ENCODE peak calls at places on chromosomes 13 and 19, in four cellular contexts. One of them, this sample, is unnamed.
A peak's percentile ranks its signal among the peaks of the same experiment; 100 is the strongest.

GRCh38 chr19:29629836-29630534 is 23.9 kb downstream of the POP4 start:
- DNase-seq in K562: no peak
- DNase-seq in IMR-90: no peak
- DNase-seq in Peyer's patch: peak; percentile 32
- DNase-seq in this sample: no peak

GRCh38 chr19:8578642-8579265 is 1.5 kb upstream of the MYO1F start:
- DNase-seq in K562: peak; percentile 77
- DNase-seq in IMR-90: peak; percentile 53
- DNase-seq in Peyer's patch: peak; percentile 83
- DNase-seq in this sample: peak; percentile 83

GRCh38 chr19:28705008-28705407 is 507.9 kb downstream of the UQCRFS1 start:
- DNase-seq in K562: peak; percentile 18
- DNase-seq in IMR-90: peak; percentile 62
- DNase-seq in Peyer's patch: no peak
- DNase-seq in this sample: no peak

GRCh38 chr13:26017196-26017921 is 34.5 kb downstream of the SHISA2 start:
- DNase-seq in K562: no peak
- DNase-seq in IMR-90: no peak
- DNase-seq in Peyer's patch: no peak
- DNase-seq in this sample: no peak

GRCh38 chr13:33611016-33611805 is 206.7 kb upstream of the RFC3 start:
- DNase-seq in K562: no peak
- DNase-seq in IMR-90: peak; percentile 64
- DNase-seq in Peyer's patch: no peak
- DNase-seq in this sample: no peak

GRCh38 chr13:62879071-62879470 is 1463.4 kb upstream of the PCDH20 start:
- DNase-seq in K562: no peak
- DNase-seq in IMR-90: peak; percentile 77
- DNase-seq in Peyer's patch: no peak
- DNase-seq in this sample: no peak

GRCh38 chr13:77190349-77190748 is 136.5 kb downstream of the MYCBP2 start:
- DNase-seq in K562: no peak
- DNase-seq in IMR-90: no peak
- DNase-seq in Peyer's patch: no peak
- DNase-seq in this sample: no peak

GRCh38 chr13:33543089-33543459 is 257.5 kb upstream of the STARD13 start:
- DNase-seq in K562: no peak
- DNase-seq in IMR-90: no peak
- DNase-seq in Peyer's patch: no peak
- DNase-seq in this sample: no peak

GRCh38 chr13:113864303-113864890 is 521 bp upstream of the GAS6 start:
- DNase-seq in K562: no peak
- DNase-seq in IMR-90: peak; percentile 33
- DNase-seq in Peyer's patch: no peak
- DNase-seq in this sample: no peak

GRCh38 chr19:5805465-5806132 is 732 bp downstream of the NRTN start:
- DNase-seq in K562: peak; percentile 88
- DNase-seq in IMR-90: peak; percentile 24
- DNase-seq in Peyer's patch: peak; percentile 89
- DNase-seq in this sample: peak; percentile 65

GRCh38 chr13:36038785-36039415 is 92.3 kb downstream of the DCLK1 start:
- DNase-seq in K562: no peak
- DNase-seq in IMR-90: no peak
- DNase-seq in Peyer's patch: no peak
- DNase-seq in this sample: no peak

GRCh38 chr19:6412111-6412999 is 12.3 kb downstream of the KHSRP start:
- DNase-seq in K562: peak; percentile 66
- DNase-seq in IMR-90: no peak
- DNase-seq in Peyer's patch: peak; percentile 79
- DNase-seq in this sample: peak; percentile 52

GRCh38 chr19:20863176-20863575 is 59.9 kb upstream of the ZNF85 start:
- DNase-seq in K562: no peak
- DNase-seq in IMR-90: no peak
- DNase-seq in Peyer's patch: no peak
- DNase-seq in this sample: no peak

GRCh38 chr19:20858861-20859260 is 64.2 kb upstream of the ZNF85 start:
- DNase-seq in K562: no peak
- DNase-seq in IMR-90: no peak
- DNase-seq in Peyer's patch: no peak
- DNase-seq in this sample: no peak

GRCh38 chr19:20860339-20860738 is 62.7 kb upstream of the ZNF85 start:
- DNase-seq in K562: no peak
- DNase-seq in IMR-90: no peak
- DNase-seq in Peyer's patch: no peak
- DNase-seq in this sample: no peak

GRCh38 chr19:20858218-20858617 is 64.8 kb upstream of the ZNF85 start:
- DNase-seq in K562: no peak
- DNase-seq in IMR-90: no peak
- DNase-seq in Peyer's patch: no peak
- DNase-seq in this sample: no peak
- TF ChIP-seq POLR2A in K562: no peak
- TF ChIP-seq POLR2A in IMR-90: no peak
- TF ChIP-seq POLR2A in Peyer's patch: no peak
- TF ChIP-seq POLR2A in this sample: no peak

GRCh38 chr19:10107817-10108367 is 1.7 kb downstream of the PPAN start:
- DNase-seq in K562: peak; percentile 19
- DNase-seq in IMR-90: no peak
- DNase-seq in Peyer's patch: no peak
- DNase-seq in this sample: no peak

GRCh38 chr19:10107254-10107653 is 1.1 kb downstream of the PPAN start:
- DNase-seq in K562: peak; percentile 35
- DNase-seq in IMR-90: no peak
- DNase-seq in Peyer's patch: no peak
- DNase-seq in this sample: no peak

GRCh38 chr19:10104665-10105221 is 1.4 kb upstream of the PPAN start:
- DNase-seq in K562: peak; percentile 12
- DNase-seq in IMR-90: no peak
- DNase-seq in Peyer's patch: no peak
- DNase-seq in this sample: peak; percentile 34

GRCh38 chr19:10105241-10106099 is 692 bp upstream of the PPAN start:
- DNase-seq in K562: peak; percentile 11
- DNase-seq in IMR-90: no peak
- DNase-seq in Peyer's patch: no peak
- DNase-seq in this sample: no peak

GRCh38 chr19:10106100-10106936 is at the start of gene PPAN:
- DNase-seq in K562: peak; percentile 95
- DNase-seq in IMR-90: peak; percentile 98
- DNase-seq in Peyer's patch: peak; percentile 95
- DNase-seq in this sample: peak; percentile 99
- TF ChIP-seq POLR2A in K562: peak; percentile 88
- TF ChIP-seq POLR2A in IMR-90: peak; percentile 86
- TF ChIP-seq POLR2A in Peyer's patch: peak; percentile 30
- TF ChIP-seq POLR2A in this sample: peak; percentile 76

DNA sequence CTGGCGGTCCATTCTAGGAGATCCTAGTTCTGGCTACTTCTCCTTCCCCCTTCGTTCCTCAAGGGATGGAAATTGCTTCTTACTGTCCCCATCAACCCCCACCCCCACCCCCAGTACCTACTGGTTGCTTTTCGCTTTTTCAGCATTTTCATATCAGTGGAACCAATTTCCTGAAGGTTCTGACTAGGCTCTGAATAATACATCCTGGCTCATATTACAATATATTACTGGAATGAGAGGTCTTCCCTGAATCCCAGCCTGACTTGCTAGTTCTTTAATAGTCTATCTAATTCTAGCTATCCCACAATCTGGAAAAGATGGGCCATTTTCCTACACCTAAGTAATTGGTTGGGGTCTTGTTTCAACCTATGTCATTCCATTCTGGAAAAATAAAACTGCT is 207.4 kb downstream of the COG6 start:
- DNase-seq in K562: no peak
- DNase-seq in IMR-90: no peak
- DNase-seq in Peyer's patch: no peak
- DNase-seq in this sample: no peak
- TF ChIP-seq POLR2A in K562: no peak
- TF ChIP-seq POLR2A in IMR-90: no peak
- TF ChIP-seq POLR2A in Peyer's patch: no peak
- TF ChIP-seq POLR2A in this sample: no peak

GRCh38 chr13:93767917-93768422 is 541.4 kb downstream of the GPC6 start:
- DNase-seq in K562: no peak
- DNase-seq in IMR-90: no peak
- DNase-seq in Peyer's patch: no peak
- DNase-seq in this sample: no peak
- TF ChIP-seq POLR2A in K562: no peak
- TF ChIP-seq POLR2A in IMR-90: no peak
- TF ChIP-seq POLR2A in Peyer's patch: no peak
- TF ChIP-seq POLR2A in this sample: no peak

DNA sequence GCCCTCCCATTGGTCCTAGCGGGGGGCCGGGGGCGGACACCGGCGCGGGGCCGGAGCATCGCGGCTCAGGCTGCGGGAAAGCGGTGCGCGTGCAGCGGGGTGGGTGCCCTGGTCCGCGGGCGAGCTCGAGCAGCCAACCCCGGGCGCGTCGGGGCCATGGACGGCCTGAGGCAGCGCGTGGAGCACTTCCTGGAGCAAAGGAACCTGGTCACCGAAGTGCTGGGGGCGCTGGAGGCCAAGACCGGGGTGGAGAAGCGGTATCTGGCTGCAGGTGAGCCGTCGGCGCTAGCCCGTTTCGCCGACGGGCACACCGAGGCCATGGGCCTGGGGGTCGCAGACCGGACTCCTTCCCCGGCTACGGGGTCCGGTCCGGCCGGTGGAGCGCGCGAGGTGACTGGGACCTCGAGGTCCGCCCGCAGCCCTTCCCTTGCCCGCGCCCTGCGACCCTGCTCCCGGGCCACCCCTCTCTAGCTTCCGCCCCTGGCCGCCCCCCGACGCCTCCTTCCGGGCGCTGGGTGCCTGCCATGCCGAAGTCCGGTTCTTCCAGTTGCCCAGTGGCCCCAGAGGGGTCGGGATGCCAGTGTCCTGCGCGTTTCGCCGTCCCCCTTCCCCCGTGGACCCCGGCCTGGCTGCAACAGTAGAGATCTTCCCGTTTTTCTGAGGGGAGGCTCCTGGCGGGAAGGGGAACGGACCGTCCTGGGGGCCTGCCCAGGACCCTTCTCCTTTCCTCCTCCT is at the start of gene REEP6:
- DNase-seq in K562: peak; percentile 49
- DNase-seq in IMR-90: no peak
- DNase-seq in Peyer's patch: no peak
- DNase-seq in this sample: no peak
- TF ChIP-seq POLR2A in K562: peak; percentile 86
- TF ChIP-seq POLR2A in IMR-90: no peak
- TF ChIP-seq POLR2A in Peyer's patch: peak; percentile 92
- TF ChIP-seq POLR2A in this sample: peak; percentile 29

DNA sequence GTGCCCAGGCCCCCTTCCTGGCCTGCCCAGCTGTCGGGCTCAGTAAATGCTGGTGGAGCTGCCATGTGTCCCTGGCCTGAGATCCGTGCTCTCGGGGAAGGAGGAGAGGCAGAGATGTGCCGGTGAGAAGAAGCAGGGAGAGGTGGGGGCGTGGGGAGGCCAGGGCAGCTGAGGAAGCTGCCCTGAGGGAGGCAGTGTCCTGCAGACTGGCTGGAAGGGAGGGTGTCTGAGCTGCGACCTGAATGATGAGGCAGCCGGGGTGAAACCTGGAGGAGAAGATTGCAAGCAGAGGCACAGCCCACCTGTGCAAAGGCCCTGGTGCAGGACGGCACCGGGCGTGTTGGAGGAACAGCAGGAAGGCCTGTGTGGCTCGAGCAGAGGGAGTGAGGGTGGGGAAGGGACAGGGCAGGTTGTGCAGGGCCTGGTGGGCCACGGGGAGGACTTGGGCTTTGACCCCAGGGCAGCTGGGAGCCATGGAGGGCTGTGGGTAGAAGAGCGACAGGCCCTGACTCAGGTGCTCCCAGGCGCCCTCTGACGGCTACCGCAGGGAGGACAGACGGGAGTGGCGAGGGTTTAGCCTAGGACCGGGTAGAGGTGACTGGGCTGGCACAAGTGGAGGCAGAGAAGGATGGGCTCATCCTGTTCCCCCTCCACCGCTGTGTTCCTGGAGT is 14.0 kb upstream of the CELF5 start:
- DNase-seq in K562: peak; percentile 68
- DNase-seq in IMR-90: no peak
- DNase-seq in Peyer's patch: peak; percentile 82
- DNase-seq in this sample: peak; percentile 46
- TF ChIP-seq POLR2A in K562: peak; percentile 80
- TF ChIP-seq POLR2A in IMR-90: no peak
- TF ChIP-seq POLR2A in Peyer's patch: no peak
- TF ChIP-seq POLR2A in this sample: no peak

GRCh38 chr19:17998827-17999150 is 9.2 kb upstream of the ARRDC2 start:
- DNase-seq in K562: no peak
- DNase-seq in IMR-90: no peak
- DNase-seq in Peyer's patch: no peak
- DNase-seq in this sample: no peak

GRCh38 chr19:17997969-17998826 is 9.8 kb upstream of the ARRDC2 start:
- DNase-seq in K562: peak; percentile 67
- DNase-seq in IMR-90: peak; percentile 24
- DNase-seq in Peyer's patch: no peak
- DNase-seq in this sample: peak; percentile 64

GRCh38 chr19:17999685-18000479 is 8.1 kb upstream of the ARRDC2 start:
- DNase-seq in K562: peak; percentile 83
- DNase-seq in IMR-90: no peak
- DNase-seq in Peyer's patch: no peak
- DNase-seq in this sample: peak; percentile 99

GRCh38 chr19:17993076-17993813 is 14.7 kb upstream of the ARRDC2 start:
- DNase-seq in K562: no peak
- DNase-seq in IMR-90: no peak
- DNase-seq in Peyer's patch: no peak
- DNase-seq in this sample: no peak

GRCh38 chr19:17996826-17997316 is 11.1 kb upstream of the ARRDC2 start:
- DNase-seq in K562: peak; percentile 83
- DNase-seq in IMR-90: peak; percentile 52
- DNase-seq in Peyer's patch: peak; percentile 91
- DNase-seq in this sample: peak; percentile 83
- TF ChIP-seq POLR2A in K562: no peak
- TF ChIP-seq POLR2A in IMR-90: peak; percentile 37
- TF ChIP-seq POLR2A in Peyer's patch: no peak
- TF ChIP-seq POLR2A in this sample: no peak

GRCh38 chr13:29595380-29596063 is at the start of gene SLC7A1:
- DNase-seq in K562: peak; percentile 89
- DNase-seq in IMR-90: peak; percentile 80
- DNase-seq in Peyer's patch: peak; percentile 90
- DNase-seq in this sample: peak; percentile 89
- TF ChIP-seq POLR2A in K562: no peak
- TF ChIP-seq POLR2A in IMR-90: peak; percentile 43
- TF ChIP-seq POLR2A in Peyer's patch: no peak
- TF ChIP-seq POLR2A in this sample: no peak